ENCODE peak calls at places on chromosome 11, in seven cellular contexts. Q is breast epithelium; Z is heart right ventricle; C is naive thymus-derived CD4-positive, alpha-beta T cell; Y is upper lobe of right lung; A is CD4-positive, CD25-positive, alpha-beta regulatory T cell; E is esophagus muscularis mucosa. F is an unnamed sample.

GRCh38 chr11:100827934-100828661 is 141.0 kb downstream of the ARHGAP42 start:
- DNase-seq in Q (no peak), Z (no peak), C (no peak), Y (no peak), A (no peak), E (no peak), F (peak)

GRCh38 chr11:64856382-64857227 is 12.2 kb upstream of the CDC42BPG start:
- DNase-seq in Q (peak), Z (peak), C (no peak), Y (peak), A (no peak), E (no peak), F (no peak)

GRCh38 chr11:118572914-118573550 is 823 bp downstream of the ARCN1 start:
- DNase-seq in Q (no peak), Z (no peak), C (no peak), Y (no peak), A (peak), E (peak), F (peak)

GRCh38 chr11:128796275-128796674 is 70.8 kb downstream of the KCNJ1 start:
- DNase-seq in Q (no peak), Z (no peak), C (no peak), Y (no peak), A (peak), E (no peak), F (no peak)

GRCh38 chr11:112042161-112042960 is 17.2 kb downstream of the DLAT start:
- DNase-seq in Q (no peak), Z (no peak), C (no peak), Y (no peak), A (no peak), E (no peak), F (no peak)

GRCh38 chr11:71119656-71120269 is 132.6 kb downstream of the SHANK2 start:
- DNase-seq in Q (no peak), Z (no peak), C (no peak), Y (no peak), A (no peak), E (no peak), F (no peak)

GRCh38 chr11:82859746-82860145 is 40.5 kb downstream of the PRCP start:
- DNase-seq in Q (no peak), Z (no peak), C (no peak), Y (no peak), A (no peak), E (no peak), F (no peak)

GRCh38 chr11:78595431-78596130 is 20.9 kb upstream of the NARS2 start:
- DNase-seq in Q (no peak), Z (no peak), C (no peak), Y (no peak), A (no peak), E (peak), F (no peak)

GRCh38 chr11:128299132-128299726 is 288.1 kb downstream of the ETS1 start:
- DNase-seq in Q (peak), Z (no peak), C (no peak), Y (no peak), A (no peak), E (no peak), F (no peak)

GRCh38 chr11:6334806-6335205 is 14.5 kb upstream of the CAVIN3 start:
- DNase-seq in Q (no peak), Z (no peak), C (no peak), Y (no peak), A (no peak), E (no peak), F (no peak)

GRCh38 chr11:6336293-6336692 is 16.0 kb upstream of the CAVIN3 start:
- DNase-seq in Q (no peak), Z (no peak), C (no peak), Y (no peak), A (no peak), E (no peak), F (no peak)

GRCh38 chr11:6332066-6332465 is 11.8 kb upstream of the CAVIN3 start:
- DNase-seq in Q (no peak), Z (no peak), C (no peak), Y (no peak), A (no peak), E (no peak), F (no peak)

GRCh38 chr11:6328321-6328720 is 8.0 kb upstream of the CAVIN3 start:
- DNase-seq in Q (no peak), Z (no peak), C (no peak), Y (no peak), A (no peak), E (no peak), F (no peak)

GRCh38 chr11:6333112-6333511 is 12.8 kb upstream of the CAVIN3 start:
- DNase-seq in Q (no peak), Z (no peak), C (no peak), Y (no peak), A (no peak), E (no peak), F (no peak)
- H3K4me3 ChIP-seq in Q (no peak), Z (no peak), C (no peak), Y (no peak), A (no peak), E (no peak), F (no peak)

GRCh38 chr11:127000991-127001390 is 421 bp upstream of the KIRREL3 start:
- DNase-seq in Q (no peak), Z (no peak), C (no peak), Y (no peak), A (no peak), E (no peak), F (no peak)
- H3K4me3 ChIP-seq in Q (peak), Z (no peak), C (no peak), Y (no peak), A (no peak), E (peak), F (no peak)

DNA sequence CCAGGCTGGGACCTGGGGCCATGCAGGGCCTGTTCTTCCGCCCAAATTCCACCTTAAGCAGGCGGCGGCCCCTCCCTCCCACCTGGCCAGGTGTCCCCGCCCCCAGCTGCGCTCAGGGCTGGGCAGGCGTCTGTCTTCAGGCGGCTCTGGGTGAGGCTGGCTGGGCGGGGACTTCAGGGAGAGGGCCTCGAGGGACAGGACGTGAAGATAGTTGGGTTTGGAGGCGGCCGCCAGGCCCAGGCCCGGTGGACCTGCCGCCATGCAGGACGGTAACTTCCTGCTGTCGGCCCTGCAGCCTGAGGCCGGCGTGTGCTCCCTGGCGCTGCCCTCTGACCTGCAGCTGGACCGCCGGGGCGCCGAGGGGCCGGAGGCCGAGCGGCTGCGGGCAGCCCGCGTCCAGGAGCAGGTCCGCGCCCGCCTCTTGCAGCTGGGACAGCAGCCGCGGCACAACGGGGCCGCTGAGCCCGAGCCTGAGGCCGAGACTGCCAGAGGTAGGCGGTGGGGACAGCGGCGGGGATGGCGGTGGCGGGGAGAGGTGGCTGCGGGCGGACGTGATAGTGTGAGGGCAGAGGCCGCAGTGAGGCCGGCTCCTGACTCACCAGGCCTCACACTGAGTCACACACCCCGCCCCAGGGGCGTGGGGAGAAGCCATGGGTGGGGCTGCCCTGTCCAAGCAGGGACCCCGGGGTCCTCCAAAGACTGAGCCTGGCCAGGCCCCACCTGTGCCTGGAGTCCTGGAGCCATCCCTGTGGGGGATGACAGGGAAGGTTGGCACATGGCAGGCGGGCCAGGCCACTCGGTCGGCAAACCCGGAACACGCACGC is at the start of gene PKP3:
- DNase-seq in Q (peak), Z (peak), C (no peak), Y (peak), A (no peak), E (no peak), F (no peak)
- H3K4me3 ChIP-seq in Q (peak), Z (no peak), C (no peak), Y (peak), A (no peak), E (peak), F (no peak)

GRCh38 chr11:23924226-23924625 is 572.6 kb upstream of the LUZP2 start:
- DNase-seq in Q (no peak), Z (no peak), C (no peak), Y (no peak), A (no peak), E (no peak), F (peak)
- H3K4me3 ChIP-seq in Q (no peak), Z (no peak), C (no peak), Y (no peak), A (no peak), E (no peak), F (no peak)

DNA sequence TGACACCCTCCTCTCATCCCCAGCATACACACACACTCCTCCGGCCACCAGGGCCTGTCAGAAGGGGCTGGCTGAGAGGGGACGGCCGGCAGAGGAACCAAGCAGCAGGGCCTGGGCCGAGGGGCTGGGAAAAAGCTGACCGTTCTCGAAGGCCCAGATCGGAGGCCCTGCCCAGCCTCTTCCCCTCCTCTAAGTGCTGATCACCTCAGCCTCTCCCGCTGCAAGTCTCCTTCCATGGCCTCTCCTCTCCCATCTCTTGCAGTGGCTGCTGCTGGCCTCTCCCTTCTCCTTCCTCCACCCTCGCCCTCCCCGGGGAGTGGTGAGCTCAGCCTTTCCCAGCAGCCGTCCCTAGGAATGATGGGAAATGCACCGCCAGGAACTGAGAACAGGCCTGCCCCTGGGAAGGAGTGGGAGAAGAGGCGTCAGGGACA is 39.6 kb downstream of the ARRB1 start:
- DNase-seq in Q (no peak), Z (peak), C (no peak), Y (peak), A (no peak), E (peak), F (peak)
- H3K4me3 ChIP-seq in Q (peak), Z (peak), C (no peak), Y (no peak), A (no peak), E (peak), F (no peak)

F was measured in HAP-1.